ENCODE peak calls at places on chromosomes 7 and 10, in six cellular contexts. E is mammary epithelial cell, F is left lung, Y is fibroblast of the aortic adventitia, V is cardiac fibroblast, P is esophagus muscularis mucosa. D is an unnamed sample.

GRCh38 chr7:32158751-32159360 is 88.6 kb upstream of the PDE1C start:
- DNase-seq in E (no peak), F (no peak), Y (peak; percentile 14), V (no peak), P (no peak), D (no peak)

GRCh38 chr10:3239066-3239919 is 66.7 kb upstream of the PITRM1 start:
- DNase-seq in E (peak; percentile 26), F (peak; percentile 91), Y (peak; percentile 80), V (peak; percentile 78), P (no peak), D (peak; percentile 49)

GRCh38 chr10:52048051-52048450 is 266.0 kb upstream of the DKK1 start:
- DNase-seq in E (no peak), F (no peak), Y (no peak), V (no peak), P (no peak), D (no peak)

GRCh38 chr10:122915700-122916099 is 5.3 kb downstream of the FAM24A start:
- DNase-seq in E (no peak), F (no peak), Y (no peak), V (no peak), P (no peak), D (no peak)

GRCh38 chr10:75430000-75430763 is 1.2 kb upstream of the LRMDA start:
- DNase-seq in E (peak; percentile 77), F (peak; percentile 90), Y (peak; percentile 53), V (peak; percentile 6), P (no peak), D (no peak)

GRCh38 chr7:151375530-151376217 is 34.1 kb downstream of the NUB1 start:
- DNase-seq in E (no peak), F (peak; percentile 34), Y (no peak), V (no peak), P (no peak), D (no peak)

GRCh38 chr7:152998440-152998839 is 238.9 kb downstream of the ACTR3B start:
- DNase-seq in E (no peak), F (no peak), Y (no peak), V (no peak), P (no peak), D (no peak)

GRCh38 chr10:117462424-117462792 is 80.1 kb upstream of the EMX2 start:
- DNase-seq in E (no peak), F (no peak), Y (no peak), V (no peak), P (no peak), D (no peak)

GRCh38 chr10:112958275-112958995 is 8.4 kb downstream of the TCF7L2 start:
- DNase-seq in E (no peak), F (no peak), Y (peak; percentile 97), V (peak; percentile 92), P (no peak), D (peak; percentile 94)

GRCh38 chr7:92639213-92639896 is 49.2 kb upstream of the FAM133B start:
- DNase-seq in E (no peak), F (no peak), Y (no peak), V (no peak), P (no peak), D (no peak)

GRCh38 chr7:923108-924041 is 31.1 kb downstream of the ADAP1 start:
- DNase-seq in E (no peak), F (peak; percentile 89), Y (no peak), V (no peak), P (peak; percentile 94), D (no peak)

GRCh38 chr10:21173433-21173963 is 276.4 kb upstream of the NEBL start:
- DNase-seq in E (no peak), F (peak; percentile 70), Y (no peak), V (no peak), P (no peak), D (no peak)

GRCh38 chr7:74236284-74236683 is 17.9 kb downstream of the RFC2 start:
- DNase-seq in E (no peak), F (no peak), Y (no peak), V (no peak), P (no peak), D (no peak)

GRCh38 chr10:86827639-86828038 is 71.2 kb downstream of the BMPR1A start:
- DNase-seq in E (no peak), F (no peak), Y (no peak), V (no peak), P (no peak), D (no peak)

GRCh38 chr10:104256335-104257080 is 1.8 kb downstream of the GSTO1 start:
- DNase-seq in E (peak; percentile 40), F (no peak), Y (peak; percentile 29), V (peak; percentile 43), P (no peak), D (no peak)

GRCh38 chr7:45220846-45221245 is 63.3 kb downstream of the RAMP3 start:
- DNase-seq in E (no peak), F (no peak), Y (no peak), V (no peak), P (no peak), D (no peak)

GRCh38 chr10:118592675-118593330 is 2.6 kb downstream of the PRLHR start:
- DNase-seq in E (no peak), F (no peak), Y (no peak), V (no peak), P (no peak), D (no peak)

GRCh38 chr10:49205206-49205605 is 17.0 kb upstream of the TMEM273 start:
- DNase-seq in E (no peak), F (no peak), Y (no peak), V (no peak), P (no peak), D (no peak)

GRCh38 chr10:110141747-110142625 is 65.4 kb upstream of the MXI1 start:
- DNase-seq in E (no peak), F (no peak), Y (no peak), V (no peak), P (peak; percentile 87), D (no peak)
- TF ChIP-seq CTCF in E (no peak), F (no peak), Y (no peak), V (no peak), P (no peak), D (no peak)

GRCh38 chr10:71259815-71260501 is 47.6 kb downstream of the UNC5B start:
- DNase-seq in E (peak; percentile 23), F (no peak), Y (no peak), V (peak; percentile 25), P (no peak), D (no peak)
- TF ChIP-seq CTCF in E (no peak), F (no peak), Y (no peak), V (peak; percentile 1), P (no peak), D (peak; percentile 45)

DNA sequence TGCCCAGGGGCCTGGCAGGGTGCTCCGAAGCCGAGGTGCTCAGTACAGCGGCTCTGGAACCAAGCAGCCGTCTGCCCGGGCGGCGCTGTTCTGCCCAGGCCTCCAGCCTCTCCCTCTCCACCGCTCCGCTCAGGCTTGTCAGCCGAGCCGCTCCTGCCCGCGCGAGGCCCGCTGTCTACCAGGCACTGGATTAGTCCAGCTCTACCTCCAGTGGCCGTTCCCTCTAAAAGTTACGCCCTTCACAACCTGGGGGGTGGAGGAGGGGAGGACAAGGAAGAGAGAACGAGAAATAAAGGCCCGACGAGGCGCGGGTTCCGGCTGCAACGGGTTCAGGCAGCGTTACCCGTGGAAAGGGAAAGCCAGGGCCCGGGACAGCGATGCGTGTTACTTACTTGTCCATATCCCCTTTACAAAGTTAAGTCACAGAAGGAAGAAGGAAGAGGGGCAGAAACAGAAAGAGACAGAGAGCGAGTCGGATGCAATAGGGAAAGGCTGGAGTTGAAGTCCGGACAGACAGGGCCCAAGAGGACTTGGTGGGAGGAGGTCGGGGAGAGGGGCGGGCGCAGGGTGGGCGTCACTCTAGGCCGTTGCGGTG is 2.9 kb downstream of the SP8 start:
- DNase-seq in E (no peak), F (peak; percentile 80), Y (no peak), V (no peak), P (no peak), D (no peak)
- TF ChIP-seq CTCF in E (no peak), F (no peak), Y (no peak), V (no peak), P (no peak), D (no peak)

GRCh38 chr7:3162286-3162685 is 118.6 kb upstream of the CARD11 start:
- DNase-seq in E (no peak), F (no peak), Y (peak; percentile 27), V (peak; percentile 43), P (no peak), D (no peak)
- TF ChIP-seq CTCF in E (no peak), F (no peak), Y (peak; percentile 50), V (peak; percentile 32), P (no peak), D (no peak)

GRCh38 chr7:118467381-118467780 is 242.9 kb downstream of the ANKRD7 start:
- DNase-seq in E (no peak), F (no peak), Y (no peak), V (no peak), P (no peak), D (no peak)
- TF ChIP-seq CTCF in E (no peak), F (no peak), Y (no peak), V (no peak), P (no peak), D (no peak)

GRCh38 chr7:55251911-55252310 is 113.2 kb upstream of the LANCL2 start:
- DNase-seq in E (no peak), F (no peak), Y (no peak), V (no peak), P (no peak), D (no peak)
- TF ChIP-seq CTCF in E (no peak), F (no peak), Y (no peak), V (no peak), P (no peak), D (no peak)

GRCh38 chr7:2660359-2661095 is 27.5 kb upstream of the AMZ1 start:
- DNase-seq in E (no peak), F (no peak), Y (no peak), V (no peak), P (no peak), D (no peak)

GRCh38 chr7:2662273-2663120 is 25.5 kb upstream of the AMZ1 start:
- DNase-seq in E (no peak), F (no peak), Y (no peak), V (no peak), P (no peak), D (no peak)

GRCh38 chr7:2663121-2663886 is 24.7 kb upstream of the AMZ1 start:
- DNase-seq in E (no peak), F (peak; percentile 83), Y (no peak), V (no peak), P (no peak), D (no peak)

GRCh38 chr7:2661096-2661449 is 26.9 kb upstream of the AMZ1 start:
- DNase-seq in E (no peak), F (no peak), Y (no peak), V (no peak), P (no peak), D (no peak)

DNA sequence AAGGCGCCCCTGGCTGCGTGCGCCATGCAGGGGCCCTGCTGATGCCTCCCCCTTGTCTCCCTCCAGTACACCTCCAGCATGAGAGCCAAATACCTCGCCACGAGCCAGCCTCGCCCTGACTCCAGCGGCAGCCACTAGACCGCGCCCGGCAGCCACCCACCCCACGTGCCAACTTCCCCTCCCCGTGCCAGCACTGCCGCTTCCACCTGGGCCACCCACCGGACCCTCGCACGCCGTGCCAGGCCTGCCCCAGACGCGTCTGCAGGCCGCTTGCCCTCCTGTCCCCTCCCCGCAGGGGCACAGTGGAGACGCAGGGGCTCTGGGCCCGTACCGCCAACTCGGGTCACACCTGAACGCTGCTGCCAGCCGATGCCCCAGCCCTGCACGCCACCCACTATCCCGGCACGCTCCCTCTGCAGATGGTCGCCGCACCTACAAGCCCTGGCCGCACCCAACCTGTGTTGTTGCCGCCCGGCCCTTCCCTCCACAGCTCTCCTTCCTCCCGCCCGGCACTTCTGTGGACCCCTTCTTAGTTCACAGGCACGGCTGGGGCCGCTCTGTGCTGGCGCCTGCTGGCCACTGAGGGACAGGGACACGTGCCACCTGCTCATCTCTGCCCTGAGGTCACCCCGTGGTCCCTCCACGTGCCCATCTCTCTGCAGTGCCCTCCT is 26.3 kb upstream of the AMZ1 start:
- DNase-seq in E (no peak), F (peak; percentile 77), Y (no peak), V (no peak), P (no peak), D (no peak)
- TF ChIP-seq CTCF in E (no peak), F (no peak), Y (no peak), V (peak; percentile 21), P (no peak), D (peak; percentile 54)

D was measured in HFFc6.